ENCODE peak calls at places on chromosomes 6 and 20, in four cellular contexts. J is right lobe of liver, A is aorta, W is GM12865. R is an unnamed sample.

GRCh38 chr6:46410330-46410953 is 80.8 kb downstream of the RCAN2 start:
- DNase-seq in A (no peak), W (peak; percentile 57), J (no peak), R (peak; percentile 10)

GRCh38 chr6:42690151-42690702 is 32.2 kb downstream of the PRPH2 start:
- DNase-seq in A (no peak), J (no peak), W (no peak), R (no peak)

GRCh38 chr6:107033136-107033535 is 5.1 kb downstream of the MTRES1 start:
- DNase-seq in W (no peak), A (no peak), J (no peak), R (no peak)

GRCh38 chr20:48313346-48313745 is 514.5 kb downstream of the PREX1 start:
- DNase-seq in J (no peak), A (no peak), W (no peak), R (no peak)

GRCh38 chr20:51404297-51405060 is 138.0 kb downstream of the NFATC2 start:
- DNase-seq in W (peak; percentile 98), J (no peak), A (peak; percentile 60), R (no peak)

GRCh38 chr6:141562801-141563763 is 569.6 kb upstream of the GJE1 start:
- DNase-seq in A (peak; percentile 62), J (peak; percentile 52), W (peak; percentile 90), R (peak; percentile 70)

GRCh38 chr6:64254558-64254957 is 619.0 kb downstream of the PHF3 start:
- DNase-seq in A (no peak), W (no peak), J (no peak), R (no peak)

GRCh38 chr20:41232971-41233926 is 84.3 kb downstream of the ZHX3 start:
- DNase-seq in A (no peak), W (no peak), J (no peak), R (no peak)

GRCh38 chr6:52840763-52841585 is at the start of gene GSTA5:
- DNase-seq in J (no peak), W (no peak), A (no peak), R (no peak)

DNA sequence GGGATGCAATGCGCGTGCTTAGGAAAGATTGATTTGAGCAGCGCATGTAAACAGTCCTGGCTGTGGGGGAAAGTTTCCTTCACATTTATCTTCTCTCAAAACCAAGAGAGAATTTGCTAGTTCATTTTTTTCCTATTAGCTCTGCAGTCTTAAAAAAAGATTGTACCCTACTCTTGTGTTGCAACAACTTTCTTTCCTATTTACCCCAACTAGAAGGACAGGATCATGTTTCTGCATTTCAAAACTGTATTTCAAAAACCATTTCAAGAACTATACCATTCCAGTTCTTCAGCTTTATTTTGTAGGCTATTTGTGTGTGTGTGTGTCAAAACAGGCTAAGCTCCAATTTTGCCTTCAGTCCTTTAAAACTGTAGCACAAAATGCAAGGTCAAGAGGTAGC is 473.1 kb downstream of the KIF16B start:
- DNase-seq in J (no peak), A (no peak), W (no peak), R (no peak)
- H3K4me3 ChIP-seq in J (no peak overlapping the region), A (no peak overlapping the region), W (no peak overlapping the region), R (no peak overlapping the region)

GRCh38 chr6:142927904-142928303 is 17.1 kb downstream of the HIVEP2 start:
- DNase-seq in A (no peak), J (no peak), W (peak; percentile 69), R (no peak)
- H3K4me3 ChIP-seq in A (no peak overlapping the region), J (peak overlapping the region; percentile 60), W (peak overlapping the region; percentile 99), R (no peak overlapping the region)

GRCh38 chr6:28747631-28748157 is 176.1 kb downstream of the TRIM27 start:
- DNase-seq in W (peak; percentile 64), A (no peak), J (no peak), R (no peak)

GRCh38 chr6:28751514-28751913 is 172.3 kb downstream of the TRIM27 start:
- DNase-seq in A (no peak), J (no peak), W (no peak), R (no peak)

GRCh38 chr6:28743271-28743789 is 180.5 kb downstream of the TRIM27 start:
- DNase-seq in J (no peak), A (no peak), W (no peak), R (no peak)

GRCh38 chr6:28750926-28751458 is 172.8 kb downstream of the TRIM27 start:
- DNase-seq in J (no peak), A (no peak), W (no peak), R (no peak)

DNA sequence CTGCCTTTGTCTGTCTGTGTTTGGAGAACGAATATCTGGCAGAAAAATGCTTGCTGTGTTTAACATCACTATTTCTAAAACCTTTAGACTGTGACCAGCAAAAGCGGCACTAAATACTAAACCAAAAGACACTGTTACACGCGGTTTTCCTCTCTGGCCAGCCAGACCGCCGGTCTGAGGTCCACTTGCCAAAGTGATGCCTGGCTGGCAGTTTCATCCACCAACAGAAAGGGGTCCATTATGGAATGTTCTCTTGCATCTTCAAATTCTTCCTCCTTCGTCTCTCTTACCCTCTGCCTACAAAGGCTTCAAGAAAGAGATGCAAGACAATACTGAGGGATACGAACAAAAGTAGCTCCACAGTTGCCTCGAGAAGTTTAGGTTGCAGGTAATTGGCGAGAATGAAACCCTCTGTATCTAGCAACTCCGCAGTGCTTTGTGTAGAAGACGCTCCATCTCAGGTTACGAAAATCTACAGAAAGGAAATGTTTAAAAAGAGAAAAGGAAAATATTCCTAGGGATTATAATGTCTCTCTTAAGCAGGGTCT is 176.6 kb downstream of the TRIM27 start:
- DNase-seq in W (no peak), A (no peak), J (no peak), R (no peak)
- H3K4me3 ChIP-seq in W (no peak overlapping the region), A (no peak overlapping the region), J (no peak overlapping the region), R (peak overlapping the region; percentile 25)

DNA sequence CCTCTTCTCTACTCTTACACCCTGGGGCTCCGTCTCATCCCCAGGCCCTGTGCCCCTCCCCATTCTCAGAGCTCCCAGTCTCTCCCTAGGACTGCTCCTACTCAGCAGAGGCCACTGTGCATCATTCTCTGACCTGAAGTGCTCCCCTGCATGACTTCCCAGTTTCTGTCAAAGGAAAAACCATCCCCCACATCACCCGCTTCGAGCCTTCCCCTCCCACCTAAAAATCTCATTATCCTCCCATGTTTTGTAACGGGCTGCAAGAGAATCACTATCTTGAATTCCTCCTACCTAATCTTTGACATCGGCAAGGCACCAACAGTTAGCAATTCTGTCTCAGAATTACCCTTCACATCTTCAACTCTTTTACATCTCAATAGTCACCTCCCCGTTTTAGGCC is 463.0 kb downstream of the PRKN start:
- DNase-seq in A (no peak), W (no peak), J (no peak), R (no peak)
- H3K4me3 ChIP-seq in A (no peak overlapping the region), W (no peak overlapping the region), J (no peak overlapping the region), R (no peak overlapping the region)

DNA sequence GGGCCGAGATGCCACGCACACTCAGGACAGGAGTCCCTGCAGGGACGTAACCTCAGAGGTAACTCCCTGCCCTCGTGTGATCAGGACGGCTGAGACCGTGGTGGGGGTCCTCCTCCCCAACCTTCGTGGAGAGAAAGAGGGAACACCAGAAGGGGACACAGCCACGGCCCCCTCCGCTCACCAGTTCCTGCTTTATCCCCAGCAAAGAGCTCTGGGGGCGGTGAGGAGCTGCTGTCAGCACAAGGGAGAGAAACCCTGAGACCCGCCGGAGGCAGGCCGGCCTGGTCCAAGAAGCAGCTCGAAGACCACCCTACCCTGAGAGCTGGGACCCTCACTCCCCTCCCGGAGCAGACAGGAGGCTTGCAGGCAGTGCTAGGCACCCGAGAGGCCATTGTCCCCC is 44.4 kb downstream of the SLC2A4RG start:
- DNase-seq in W (no peak), A (no peak), J (no peak), R (no peak)
- H3K4me3 ChIP-seq in W (no peak overlapping the region), A (no peak overlapping the region), J (no peak overlapping the region), R (no peak overlapping the region)